ENCODE peak calls at places on chromosomes 4 and X, in seven cellular contexts. One of them, this sample, is unnamed.

GRCh38 chr4:83905952-83906351 is 370.0 kb downstream of the GPAT3 start:
- DNase-seq in neural crest cell: peak; percentile 17
- DNase-seq in dorsolateral prefrontal cortex: no peak
- DNase-seq in AG09309: no peak
- DNase-seq in foreskin fibroblast: no peak
- DNase-seq in natural killer cell: no peak
- DNase-seq in tibial artery: no peak
- DNase-seq in this sample: peak; percentile 39

GRCh38 chr4:6461301-6462165 is 10.9 kb downstream of the PPP2R2C start:
- DNase-seq in neural crest cell: no peak
- DNase-seq in dorsolateral prefrontal cortex: peak; percentile 34
- DNase-seq in AG09309: no peak
- DNase-seq in foreskin fibroblast: no peak
- DNase-seq in natural killer cell: no peak
- DNase-seq in tibial artery: peak; percentile 60
- DNase-seq in this sample: no peak

GRCh38 chrX:40097492-40098263 is at the start of gene BCOR:
- DNase-seq in neural crest cell: peak; percentile 42
- DNase-seq in dorsolateral prefrontal cortex: peak; percentile 51
- DNase-seq in AG09309: no peak
- DNase-seq in foreskin fibroblast: peak; percentile 60
- DNase-seq in natural killer cell: peak; percentile 56
- DNase-seq in tibial artery: peak; percentile 88
- DNase-seq in this sample: peak; percentile 46

GRCh38 chrX:137771537-137771936 is 205.6 kb downstream of the ZIC3 start:
- DNase-seq in neural crest cell: no peak
- DNase-seq in dorsolateral prefrontal cortex: no peak
- DNase-seq in AG09309: no peak
- DNase-seq in foreskin fibroblast: no peak
- DNase-seq in natural killer cell: no peak
- DNase-seq in tibial artery: no peak
- DNase-seq in this sample: no peak

GRCh38 chr4:168848112-168848511 is 161.9 kb downstream of the CBR4 start:
- DNase-seq in neural crest cell: no peak
- DNase-seq in dorsolateral prefrontal cortex: no peak
- DNase-seq in AG09309: no peak
- DNase-seq in foreskin fibroblast: no peak
- DNase-seq in natural killer cell: no peak
- DNase-seq in tibial artery: no peak
- DNase-seq in this sample: no peak

GRCh38 chr4:87005690-87006461 is 71.1 kb downstream of the AFF1 start:
- DNase-seq in neural crest cell: peak; percentile 6
- DNase-seq in dorsolateral prefrontal cortex: no peak
- DNase-seq in AG09309: no peak
- DNase-seq in foreskin fibroblast: no peak
- DNase-seq in natural killer cell: peak; percentile 19
- DNase-seq in tibial artery: no peak
- DNase-seq in this sample: no peak

GRCh38 chr4:148355442-148356123 is 86.6 kb downstream of the NR3C2 start:
- DNase-seq in neural crest cell: no peak
- DNase-seq in dorsolateral prefrontal cortex: no peak
- DNase-seq in AG09309: no peak
- DNase-seq in foreskin fibroblast: no peak
- DNase-seq in natural killer cell: no peak
- DNase-seq in tibial artery: no peak
- DNase-seq in this sample: no peak

GRCh38 chrX:118742176-118742575 is 14.8 kb downstream of the IL13RA1 start:
- DNase-seq in neural crest cell: no peak
- DNase-seq in dorsolateral prefrontal cortex: no peak
- DNase-seq in AG09309: no peak
- DNase-seq in foreskin fibroblast: no peak
- DNase-seq in natural killer cell: no peak
- DNase-seq in tibial artery: no peak
- DNase-seq in this sample: no peak

GRCh38 chr4:16031554-16032381 is 52.1 kb downstream of the PROM1 start:
- DNase-seq in neural crest cell: no peak
- DNase-seq in dorsolateral prefrontal cortex: no peak
- DNase-seq in AG09309: no peak
- DNase-seq in foreskin fibroblast: no peak
- DNase-seq in natural killer cell: no peak
- DNase-seq in tibial artery: no peak
- DNase-seq in this sample: no peak

GRCh38 chr4:128823025-128823661 is 13.6 kb downstream of the JADE1 start:
- DNase-seq in neural crest cell: no peak
- DNase-seq in dorsolateral prefrontal cortex: no peak
- DNase-seq in AG09309: peak; percentile 92
- DNase-seq in foreskin fibroblast: peak; percentile 83
- DNase-seq in natural killer cell: no peak
- DNase-seq in tibial artery: no peak
- DNase-seq in this sample: no peak

GRCh38 chrX:67654301-67654700 is 110.5 kb downstream of the AR start:
- DNase-seq in neural crest cell: no peak
- DNase-seq in dorsolateral prefrontal cortex: no peak
- DNase-seq in AG09309: no peak
- DNase-seq in foreskin fibroblast: no peak
- DNase-seq in natural killer cell: no peak
- DNase-seq in tibial artery: no peak
- DNase-seq in this sample: no peak

GRCh38 chr4:128653514-128654420 is 155.7 kb upstream of the JADE1 start:
- DNase-seq in neural crest cell: no peak
- DNase-seq in dorsolateral prefrontal cortex: peak; percentile 50
- DNase-seq in AG09309: no peak
- DNase-seq in foreskin fibroblast: peak; percentile 59
- DNase-seq in natural killer cell: no peak
- DNase-seq in tibial artery: no peak
- DNase-seq in this sample: no peak

GRCh38 chrX:120270567-120270966 is 20.0 kb downstream of the ZBTB33 start:
- DNase-seq in neural crest cell: no peak
- DNase-seq in dorsolateral prefrontal cortex: no peak
- DNase-seq in AG09309: no peak
- DNase-seq in foreskin fibroblast: no peak
- DNase-seq in natural killer cell: no peak
- DNase-seq in tibial artery: no peak
- DNase-seq in this sample: no peak

GRCh38 chrX:153732406-153732805 is 7.8 kb downstream of the ABCD1 start:
- DNase-seq in neural crest cell: no peak
- DNase-seq in dorsolateral prefrontal cortex: no peak
- DNase-seq in AG09309: no peak
- DNase-seq in foreskin fibroblast: no peak
- DNase-seq in natural killer cell: no peak
- DNase-seq in tibial artery: no peak
- DNase-seq in this sample: no peak

GRCh38 chrX:106987488-106987887 is 12.5 kb downstream of the MORC4 start:
- DNase-seq in neural crest cell: no peak
- DNase-seq in dorsolateral prefrontal cortex: no peak
- DNase-seq in AG09309: no peak
- DNase-seq in foreskin fibroblast: no peak
- DNase-seq in natural killer cell: no peak
- DNase-seq in tibial artery: no peak
- DNase-seq in this sample: no peak

GRCh38 chr4:113899260-113900177 is 79.9 kb downstream of the ARSJ start:
- DNase-seq in neural crest cell: no peak
- DNase-seq in dorsolateral prefrontal cortex: no peak
- DNase-seq in AG09309: no peak
- DNase-seq in foreskin fibroblast: no peak
- DNase-seq in natural killer cell: no peak
- DNase-seq in tibial artery: no peak
- DNase-seq in this sample: no peak

GRCh38 chr4:150828159-150828558 is 186.9 kb downstream of the LRBA start:
- DNase-seq in neural crest cell: no peak
- DNase-seq in dorsolateral prefrontal cortex: no peak
- DNase-seq in AG09309: no peak
- DNase-seq in foreskin fibroblast: no peak
- DNase-seq in natural killer cell: peak; percentile 33
- DNase-seq in tibial artery: no peak
- DNase-seq in this sample: no peak

GRCh38 chrX:663841-664240 is 33.2 kb downstream of the SHOX start:
- DNase-seq in neural crest cell: no peak
- DNase-seq in dorsolateral prefrontal cortex: no peak
- DNase-seq in AG09309: no peak
- DNase-seq in foreskin fibroblast: no peak
- DNase-seq in natural killer cell: no peak
- DNase-seq in tibial artery: no peak
- DNase-seq in this sample: no peak

GRCh38 chrX:154002215-154002719 is 17.4 kb downstream of the IRAK1 start:
- DNase-seq in neural crest cell: no peak
- DNase-seq in dorsolateral prefrontal cortex: peak; percentile 72
- DNase-seq in AG09309: peak; percentile 57
- DNase-seq in foreskin fibroblast: peak; percentile 73
- DNase-seq in natural killer cell: peak; percentile 53
- DNase-seq in tibial artery: no peak
- DNase-seq in this sample: no peak

GRCh38 chr4:34920032-34920431 is 1324.3 kb downstream of the ARAP2 start:
- DNase-seq in neural crest cell: no peak
- DNase-seq in dorsolateral prefrontal cortex: no peak
- DNase-seq in AG09309: no peak
- DNase-seq in foreskin fibroblast: no peak
- DNase-seq in natural killer cell: no peak
- DNase-seq in tibial artery: no peak
- DNase-seq in this sample: no peak

GRCh38 chr4:964346-965025 is 8.9 kb downstream of the DGKQ start:
- DNase-seq in neural crest cell: no peak
- DNase-seq in dorsolateral prefrontal cortex: no peak
- DNase-seq in AG09309: no peak
- DNase-seq in foreskin fibroblast: no peak
- DNase-seq in natural killer cell: no peak
- DNase-seq in tibial artery: peak; percentile 62
- DNase-seq in this sample: no peak

GRCh38 chr4:960736-961650 is 12.4 kb downstream of the DGKQ start:
- DNase-seq in neural crest cell: no peak
- DNase-seq in dorsolateral prefrontal cortex: no peak
- DNase-seq in AG09309: no peak
- DNase-seq in foreskin fibroblast: no peak
- DNase-seq in natural killer cell: no peak
- DNase-seq in tibial artery: peak; percentile 62
- DNase-seq in this sample: no peak

GRCh38 chr4:961651-962230 is 11.6 kb downstream of the DGKQ start:
- DNase-seq in neural crest cell: no peak
- DNase-seq in dorsolateral prefrontal cortex: no peak
- DNase-seq in AG09309: no peak
- DNase-seq in foreskin fibroblast: no peak
- DNase-seq in natural killer cell: no peak
- DNase-seq in tibial artery: no peak
- DNase-seq in this sample: no peak

GRCh38 chr4:963276-964225 is 9.8 kb downstream of the DGKQ start:
- DNase-seq in neural crest cell: no peak
- DNase-seq in dorsolateral prefrontal cortex: no peak
- DNase-seq in AG09309: no peak
- DNase-seq in foreskin fibroblast: no peak
- DNase-seq in natural killer cell: no peak
- DNase-seq in tibial artery: peak; percentile 61
- DNase-seq in this sample: no peak

DNA sequence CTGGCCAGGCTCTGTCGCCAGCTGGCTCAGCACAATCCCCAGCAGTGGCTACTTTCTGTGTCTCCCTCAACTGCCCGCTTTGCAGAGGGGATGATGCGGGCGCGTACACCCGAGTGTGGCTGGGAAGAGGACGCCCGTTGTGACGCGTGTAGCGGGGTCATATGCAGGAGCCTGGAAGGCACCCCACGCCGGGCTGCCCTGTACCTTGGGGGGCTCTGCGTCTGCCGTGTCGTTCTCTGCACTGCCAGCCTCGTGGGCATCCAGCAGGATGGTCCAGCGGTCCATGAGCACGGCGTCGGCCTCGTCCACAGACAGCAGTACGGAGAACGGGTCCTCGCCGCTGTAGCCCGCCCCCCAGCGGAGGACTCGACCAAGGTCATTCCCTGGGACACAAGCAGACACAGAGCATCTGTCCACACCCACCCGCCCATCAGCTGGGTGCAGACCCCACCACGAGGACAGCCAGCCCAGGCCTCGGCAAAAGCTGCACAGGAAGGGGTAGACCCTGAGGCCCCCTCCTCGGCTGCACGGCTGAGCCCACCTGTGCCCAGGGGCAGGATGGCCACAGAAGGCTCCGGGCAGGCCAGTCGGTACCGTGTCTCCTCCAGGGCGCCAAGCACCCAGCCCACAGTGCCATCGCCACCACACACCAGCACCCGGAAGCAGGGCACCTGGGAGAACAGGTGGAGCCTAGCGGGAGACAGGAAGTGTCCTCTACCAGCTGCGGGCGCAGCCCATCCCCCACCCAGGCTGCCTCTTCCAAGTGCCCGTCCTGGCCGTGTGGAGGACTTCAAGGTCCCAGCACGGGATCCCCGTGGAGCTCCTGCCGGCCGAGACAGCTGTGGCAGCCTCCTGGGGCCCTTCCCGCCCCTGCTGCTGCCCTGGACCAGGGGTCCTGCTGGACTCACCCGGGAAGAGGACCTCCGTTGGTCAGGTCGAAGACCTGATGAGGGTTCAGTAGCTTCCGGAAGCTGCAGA is 10.8 kb downstream of the DGKQ start:
- DNase-seq in neural crest cell: no peak
- DNase-seq in dorsolateral prefrontal cortex: no peak
- DNase-seq in AG09309: no peak
- DNase-seq in foreskin fibroblast: no peak
- DNase-seq in natural killer cell: no peak
- DNase-seq in tibial artery: peak; percentile 63
- DNase-seq in this sample: no peak
- TF ChIP-seq CTCF in neural crest cell: no peak
- TF ChIP-seq CTCF in dorsolateral prefrontal cortex: no peak
- TF ChIP-seq CTCF in AG09309: no peak
- TF ChIP-seq CTCF in foreskin fibroblast: no peak
- TF ChIP-seq CTCF in natural killer cell: no peak
- TF ChIP-seq CTCF in tibial artery: no peak
- TF ChIP-seq CTCF in this sample: no peak

GRCh38 chr4:66556651-66557278 is 886.5 kb upstream of the EPHA5 start:
- DNase-seq in neural crest cell: no peak
- DNase-seq in dorsolateral prefrontal cortex: no peak
- DNase-seq in AG09309: no peak
- DNase-seq in foreskin fibroblast: no peak
- DNase-seq in natural killer cell: no peak
- DNase-seq in tibial artery: no peak
- DNase-seq in this sample: no peak
- TF ChIP-seq CTCF in neural crest cell: no peak
- TF ChIP-seq CTCF in dorsolateral prefrontal cortex: no peak
- TF ChIP-seq CTCF in AG09309: no peak
- TF ChIP-seq CTCF in foreskin fibroblast: no peak
- TF ChIP-seq CTCF in natural killer cell: no peak
- TF ChIP-seq CTCF in tibial artery: no peak
- TF ChIP-seq CTCF in this sample: no peak

DNA sequence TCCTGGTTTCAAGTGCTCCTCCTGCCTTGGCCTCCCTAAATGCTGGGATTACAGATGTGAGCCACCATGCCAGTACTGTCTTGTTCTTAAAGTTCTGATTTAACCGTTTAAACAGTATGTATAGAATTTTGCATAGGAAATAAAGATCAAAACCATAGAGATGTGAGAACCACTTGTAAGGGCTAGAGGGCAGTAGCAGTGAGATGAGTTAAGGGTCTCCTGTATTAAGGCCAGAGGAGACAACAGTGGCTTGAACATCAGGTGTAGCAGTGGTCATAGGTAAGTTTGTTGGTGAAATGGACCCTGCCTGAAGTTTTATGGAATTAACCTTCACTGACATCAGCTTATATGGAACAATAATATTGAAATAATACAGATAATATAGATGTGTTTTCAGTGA is 155.7 kb downstream of the SLC4A4 start:
- DNase-seq in neural crest cell: no peak
- DNase-seq in dorsolateral prefrontal cortex: no peak
- DNase-seq in AG09309: no peak
- DNase-seq in foreskin fibroblast: no peak
- DNase-seq in natural killer cell: no peak
- DNase-seq in tibial artery: no peak
- DNase-seq in this sample: no peak
- TF ChIP-seq CTCF in neural crest cell: no peak
- TF ChIP-seq CTCF in dorsolateral prefrontal cortex: no peak
- TF ChIP-seq CTCF in AG09309: no peak
- TF ChIP-seq CTCF in foreskin fibroblast: no peak
- TF ChIP-seq CTCF in natural killer cell: no peak
- TF ChIP-seq CTCF in tibial artery: no peak
- TF ChIP-seq CTCF in this sample: no peak

GRCh38 chrX:102672876-102673275 is 21.6 kb downstream of the GPRASP1 start:
- DNase-seq in neural crest cell: no peak
- DNase-seq in dorsolateral prefrontal cortex: no peak
- DNase-seq in AG09309: no peak
- DNase-seq in foreskin fibroblast: no peak
- DNase-seq in natural killer cell: no peak
- DNase-seq in tibial artery: no peak
- DNase-seq in this sample: no peak
- TF ChIP-seq CTCF in neural crest cell: no peak
- TF ChIP-seq CTCF in dorsolateral prefrontal cortex: no peak
- TF ChIP-seq CTCF in AG09309: no peak
- TF ChIP-seq CTCF in foreskin fibroblast: no peak
- TF ChIP-seq CTCF in natural killer cell: no peak
- TF ChIP-seq CTCF in tibial artery: no peak
- TF ChIP-seq CTCF in this sample: no peak

This sample was measured in endothelial cell.